ENCODE peak calls at places on chromosomes 4 and X, in six cellular contexts. U, A, F, N, R and E are unnamed samples.

GRCh38 chr4:94251094-94251493 is 43.4 kb downstream of the SMARCAD1 start:
- DNase-seq in U (no peak), A (no peak), F (no peak), N (no peak), R (no peak), E (no peak)

GRCh38 chr4:10750714-10751113 is 66.1 kb upstream of the CLNK start:
- DNase-seq in U (no peak), A (no peak), F (no peak), N (no peak), R (no peak), E (no peak)

GRCh38 chr4:107893171-107894137 is 37.9 kb upstream of the CYP2U1 start:
- DNase-seq in U (no peak), A (no peak), F (no peak), N (no peak), R (no peak), E (no peak)

GRCh38 chrX:31099536-31100090 is 27.8 kb upstream of the FTHL17 start:
- DNase-seq in U (no peak), A (no peak), F (no peak), N (no peak), R (no peak), E (no peak)

GRCh38 chrX:29040160-29040559 is 452.9 kb downstream of the IL1RAPL1 start:
- DNase-seq in U (no peak), A (no peak), F (no peak), N (no peak), R (no peak), E (no peak)

GRCh38 chr4:73705056-73705432 is 35.3 kb upstream of the CXCL8 start:
- DNase-seq in U (no peak), A (no peak), F (no peak), N (no peak), R (no peak), E (no peak)

GRCh38 chr4:13261486-13262257 is 222.5 kb downstream of the RAB28 start:
- DNase-seq in U (no peak), A (no peak), F (no peak), N (no peak), R (no peak), E (no peak)

GRCh38 chr4:39259571-39260330 is 77.4 kb downstream of the WDR19 start:
- DNase-seq in U (no peak), A (no peak), F (no peak), N (no peak), R (no peak), E (no peak)

GRCh38 chr4:80336582-80336981 is 1.1 kb downstream of the CFAP299 start:
- DNase-seq in U (peak), A (peak), F (no peak), N (peak), R (peak), E (no peak)

GRCh38 chrX:19174401-19175025 is 52.2 kb upstream of the ADGRG2 start:
- DNase-seq in U (no peak), A (no peak), F (no peak), N (no peak), R (no peak), E (no peak)

GRCh38 chrX:103464071-103464773 is 55.1 kb downstream of the RAB40A start:
- DNase-seq in U (peak), A (no peak), F (no peak), N (peak), R (no peak), E (peak)

GRCh38 chr4:122855491-122855890 is 28.9 kb downstream of the FGF2 start:
- DNase-seq in U (no peak), A (no peak), F (no peak), N (no peak), R (no peak), E (no peak)

GRCh38 chr4:180840142-180840541 is 1403.1 kb upstream of the TENM3 start:
- DNase-seq in U (no peak), A (no peak), F (no peak), N (no peak), R (no peak), E (no peak)

GRCh38 chr4:48268956-48269860 is at the start of gene TEC:
- DNase-seq in U (peak), A (peak), F (no peak), N (peak), R (no peak), E (no peak)

GRCh38 chr4:185524888-185525863 is 10.1 kb downstream of the PDLIM3 start:
- DNase-seq in U (no peak), A (no peak), F (no peak), N (no peak), R (no peak), E (no peak)

GRCh38 chrX:2502668-2503519 is 2.1 kb upstream of the DHRSX start:
- DNase-seq in U (no peak), A (no peak), F (no peak), N (peak), R (peak), E (no peak)
- TF ChIP-seq POLR2AphosphoS5 in U (no peak), A (no peak), F (no peak), N (no peak), R (no peak), E (no peak)

GRCh38 chr4:159563257-159563656 is 460.4 kb downstream of the RAPGEF2 start:
- DNase-seq in U (no peak), A (no peak), F (no peak), N (no peak), R (no peak), E (no peak)
- H3K27ac ChIP-seq in U (no peak), A (no peak), F (no peak), N (peak), R (no peak), E (no peak)

GRCh38 chr4:173332963-173333657 is 1.0 kb downstream of the HMGB2 start:
- DNase-seq in U (no peak), A (no peak), F (no peak), N (no peak), R (no peak), E (no peak)

GRCh38 chr4:173332021-173332487 is 2.1 kb downstream of the HMGB2 start:
- DNase-seq in U (no peak), A (no peak), F (no peak), N (no peak), R (no peak), E (no peak)

GRCh38 chr4:173334891-173335754 is 965 bp upstream of the HMGB2 start:
- DNase-seq in U (peak), A (peak), F (peak), N (peak), R (peak), E (no peak)

GRCh38 chr4:173334085-173334890 is at the start of gene HMGB2:
- DNase-seq in U (peak), A (peak), F (peak), N (peak), R (peak), E (peak)

DNA sequence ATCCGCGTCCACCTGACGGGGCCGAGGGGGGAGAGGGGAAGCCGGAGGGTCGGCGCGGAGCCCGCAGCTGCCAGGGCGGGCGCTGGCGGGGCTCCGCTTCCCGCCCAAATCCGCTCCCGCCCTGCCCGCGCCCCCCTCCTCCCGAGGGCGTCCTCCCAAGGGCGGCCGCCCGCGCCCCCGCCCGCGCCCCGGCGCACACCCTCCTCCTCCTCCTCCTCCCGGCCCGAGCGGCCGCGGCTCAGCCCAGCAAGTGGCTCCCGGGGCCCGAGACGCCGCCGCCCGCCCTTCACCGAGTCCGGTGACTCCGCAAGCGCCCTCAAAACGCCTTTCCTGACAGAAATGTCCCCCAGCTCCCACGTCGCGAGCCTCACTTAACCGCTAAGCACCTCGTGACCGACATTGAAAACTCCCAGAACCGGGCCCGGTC is 487 bp downstream of the HMGB2 start:
- DNase-seq in U (peak), A (peak), F (peak), N (peak), R (peak), E (no peak)
- TF ChIP-seq POLR2AphosphoS5 in U (peak), A (no peak), F (no peak), N (no peak), R (no peak), E (no peak)

GRCh38 chrX:24023538-24023937 is 3.4 kb downstream of the KLHL15 start:
- DNase-seq in U (no peak), A (no peak), F (no peak), N (no peak), R (no peak), E (no peak)

GRCh38 chrX:24023972-24024664 is 2.9 kb downstream of the KLHL15 start:
- DNase-seq in U (no peak), A (no peak), F (no peak), N (no peak), R (no peak), E (no peak)

GRCh38 chrX:24025741-24026402 is 1.1 kb downstream of the KLHL15 start:
- DNase-seq in U (no peak), A (peak), F (peak), N (no peak), R (no peak), E (no peak)

GRCh38 chrX:24026403-24026801 is 584 bp downstream of the KLHL15 start:
- DNase-seq in U (no peak), A (no peak), F (no peak), N (no peak), R (no peak), E (no peak)

DNA sequence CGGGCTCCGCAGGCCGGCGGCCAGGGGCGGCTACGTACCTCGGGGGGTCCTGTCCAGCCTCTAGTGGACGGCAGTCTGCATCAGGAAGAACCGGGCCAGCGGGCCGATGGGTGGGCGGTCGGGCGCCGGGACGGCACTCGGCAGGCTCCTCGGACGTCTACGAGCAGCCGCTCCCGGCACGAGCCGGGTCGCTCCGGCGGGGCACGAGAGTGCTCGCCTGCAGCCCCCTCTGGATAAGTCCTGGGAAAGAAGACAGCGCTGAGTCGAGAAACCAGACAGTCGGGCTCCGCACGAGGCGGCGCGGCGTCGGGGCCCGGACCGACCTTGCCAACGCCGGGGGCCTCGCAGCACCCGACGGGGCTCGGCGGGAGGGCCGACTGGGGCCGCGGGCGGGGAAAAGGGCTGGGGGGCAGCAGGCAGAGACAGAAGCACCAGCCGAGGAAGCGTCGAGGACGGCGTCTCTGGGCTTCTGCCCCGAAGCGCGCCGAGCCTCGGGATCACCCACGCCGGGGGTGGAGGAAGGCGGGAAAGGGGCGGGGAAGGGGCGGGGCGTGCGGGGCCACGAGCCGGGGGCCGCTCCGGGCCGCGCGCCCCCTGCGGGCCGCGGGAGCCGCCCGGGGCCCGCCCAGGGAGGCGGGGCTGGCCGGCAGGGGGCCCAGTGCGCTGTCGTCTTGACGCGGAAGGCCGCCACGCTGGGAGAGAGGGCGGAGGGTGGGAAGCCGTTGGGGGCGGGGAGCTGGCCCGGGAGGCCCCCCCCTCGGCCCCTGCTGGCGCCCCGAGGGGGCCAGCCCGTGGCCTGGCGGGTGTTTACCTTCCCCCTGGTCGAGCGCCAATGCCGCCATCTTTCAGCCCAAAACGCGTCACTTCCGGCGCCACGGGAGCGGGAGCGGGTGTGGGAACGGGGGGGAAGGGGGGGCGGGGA is 1.9 kb downstream of the KLHL15 start:
- DNase-seq in U (peak), A (peak), F (peak), N (peak), R (peak), E (no peak)
- H3K27ac ChIP-seq in U (peak), A (peak), F (peak), N (peak), R (peak), E (peak)

DNA sequence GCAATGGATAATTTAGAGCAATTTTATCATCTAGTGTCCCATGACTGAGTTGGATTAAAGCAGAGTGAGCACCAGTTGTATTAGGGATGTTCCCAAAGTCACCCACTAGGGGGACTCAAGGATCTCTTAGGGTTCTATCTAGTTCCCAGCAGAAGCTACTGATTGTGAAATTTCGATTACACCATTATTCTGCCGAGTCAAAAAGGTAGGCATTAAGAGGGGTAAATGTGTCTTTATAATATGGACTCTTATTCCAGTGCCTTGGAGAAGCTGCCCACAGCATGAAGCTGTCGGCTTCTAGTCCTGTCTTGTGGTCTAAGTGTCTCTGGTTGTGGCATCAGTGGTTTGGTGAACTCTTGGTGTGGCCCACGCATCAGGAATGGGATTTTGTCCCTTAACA is 53.3 kb downstream of the RGS12 start:
- DNase-seq in U (peak), A (no peak), F (no peak), N (peak), R (no peak), E (peak)
- TF ChIP-seq POLR2AphosphoS5 in U (no peak), A (no peak), F (no peak), N (no peak), R (no peak), E (no peak)

DNA sequence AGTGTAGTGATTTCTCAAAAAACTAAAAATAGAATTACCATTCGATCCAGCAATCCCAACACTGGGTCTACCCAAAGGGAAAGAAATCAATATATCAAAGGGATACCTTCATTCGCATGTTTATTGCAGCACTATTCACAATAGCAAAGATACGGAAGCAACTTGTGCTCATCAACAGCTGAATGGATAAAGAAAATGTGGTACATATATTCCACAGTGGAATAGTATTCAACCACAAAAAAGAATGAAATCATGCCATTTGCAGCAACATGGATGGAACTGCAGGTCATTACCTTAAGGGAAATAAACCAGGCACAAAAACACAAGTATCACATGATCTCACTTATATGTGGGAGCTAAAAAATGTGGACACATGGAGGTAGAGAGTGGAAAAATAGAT is 42.7 kb upstream of the NKAP start:
- DNase-seq in U (no peak), A (no peak), F (no peak), N (no peak), R (no peak), E (no peak)
- H3K27ac ChIP-seq in U (no peak), A (no peak), F (no peak), N (no peak), R (no peak), E (no peak)

GRCh38 chr4:81424336-81424735 is 47.4 kb downstream of the RASGEF1B start:
- DNase-seq in U (no peak), A (no peak), F (no peak), N (no peak), R (no peak), E (no peak)

GRCh38 chr4:81422591-81422990 is 49.1 kb downstream of the RASGEF1B start:
- DNase-seq in U (no peak), A (no peak), F (no peak), N (no peak), R (no peak), E (no peak)

GRCh38 chr4:81412941-81413488 is 58.7 kb downstream of the RASGEF1B start:
- DNase-seq in U (no peak), A (no peak), F (no peak), N (no peak), R (no peak), E (no peak)

GRCh38 chr4:81421346-81422218 is 50.1 kb downstream of the RASGEF1B start:
- DNase-seq in U (peak), A (no peak), F (no peak), N (peak), R (no peak), E (no peak)

DNA sequence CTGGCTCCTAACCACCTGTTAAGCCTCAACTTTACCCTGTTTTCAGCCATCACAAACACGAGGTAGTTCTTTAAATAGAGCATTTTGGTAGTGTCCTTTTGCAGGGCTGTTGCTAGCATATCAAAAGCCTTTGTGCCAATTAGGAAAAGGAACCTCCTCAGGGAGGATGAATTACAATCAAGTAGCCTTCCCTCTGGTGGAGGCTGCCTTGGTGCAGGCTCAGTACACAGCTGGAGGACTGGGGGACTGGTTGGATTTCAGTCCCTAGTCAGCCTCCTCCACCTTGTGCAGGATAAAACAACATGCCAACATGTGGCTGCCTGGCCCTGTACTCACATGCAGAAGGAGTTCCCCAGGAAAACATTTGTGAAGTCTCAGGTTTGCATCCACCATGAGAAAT is 53.1 kb downstream of the RASGEF1B start:
- DNase-seq in U (no peak), A (no peak), F (no peak), N (no peak), R (no peak), E (no peak)
- TF ChIP-seq POLR2AphosphoS5 in U (no peak), A (no peak), F (no peak), N (no peak), R (no peak), E (no peak)

GRCh38 chrX:2635366-2635765 is 55.7 kb upstream of the CD99 start:
- DNase-seq in U (no peak), A (no peak), F (no peak), N (no peak), R (no peak), E (no peak)
- H3K27ac ChIP-seq in U (no peak), A (no peak), F (no peak), N (peak), R (no peak), E (no peak)

DNA sequence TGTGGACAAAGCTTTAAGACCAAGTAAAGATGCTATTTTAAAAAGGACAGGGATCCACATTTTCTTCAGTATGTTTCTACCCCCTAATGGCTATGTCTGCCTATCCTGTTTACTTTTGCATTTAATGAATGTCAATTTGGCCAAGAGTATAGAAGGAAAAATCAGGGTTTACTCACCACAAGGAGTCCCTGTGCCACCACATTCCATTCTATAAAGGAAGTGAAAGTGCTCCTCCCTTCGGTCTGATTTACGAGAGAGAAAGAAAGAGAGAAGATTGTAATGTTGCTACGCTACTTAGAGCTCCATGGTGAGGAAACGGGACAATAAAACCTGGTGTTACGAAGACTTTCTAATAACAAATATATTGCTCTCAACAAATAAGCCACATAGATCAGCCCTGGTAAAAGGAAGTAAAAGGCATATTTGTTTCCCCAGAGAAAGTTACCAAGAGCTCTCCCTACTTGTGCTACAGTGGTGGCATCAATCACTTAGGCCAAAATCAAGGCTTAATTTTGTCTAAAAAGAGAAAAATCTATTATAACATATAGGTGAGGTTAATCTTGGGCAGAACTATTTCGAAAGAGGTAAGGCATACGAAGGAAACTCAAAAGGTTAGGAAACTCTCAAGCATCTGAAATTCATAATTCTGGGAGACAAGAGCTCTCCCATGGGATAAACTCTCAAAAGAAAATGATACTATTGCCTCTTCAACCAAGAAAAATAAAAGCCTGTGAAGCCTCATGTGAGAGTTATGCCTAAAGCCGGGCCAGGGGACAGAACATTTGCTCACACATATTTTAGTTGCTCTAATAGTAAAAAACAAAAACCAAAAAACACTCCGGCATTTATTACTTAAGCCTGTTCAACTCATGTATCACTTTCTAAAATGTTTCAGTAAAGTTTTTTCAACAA is 29.5 kb downstream of the TAPT1 start:
- DNase-seq in U (no peak), A (no peak), F (no peak), N (no peak), R (no peak), E (no peak)
- TF ChIP-seq POLR2AphosphoS5 in U (no peak), A (no peak), F (no peak), N (peak), R (no peak), E (no peak)

DNA sequence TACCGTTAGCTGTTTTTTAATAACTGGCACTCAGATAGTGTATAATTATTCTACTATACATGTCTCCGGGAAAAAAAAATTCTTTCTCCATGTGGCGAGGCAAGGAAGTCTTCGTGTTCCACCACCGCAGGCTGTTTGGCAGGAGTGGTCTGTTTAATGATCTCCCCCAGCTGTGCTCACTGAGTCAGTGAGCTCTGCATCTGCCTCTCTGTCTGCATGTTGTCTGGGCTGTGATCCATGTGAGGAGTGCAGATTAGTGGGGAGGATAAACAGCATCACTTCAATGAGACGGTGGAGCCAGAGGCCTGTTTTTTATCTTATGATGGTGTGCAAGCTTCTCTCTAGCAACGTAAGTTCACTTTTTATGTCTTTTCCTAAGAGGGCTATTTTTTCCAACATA is 69.8 kb downstream of the RPS3A start:
- DNase-seq in U (no peak), A (peak), F (no peak), N (peak), R (no peak), E (no peak)
- H3K27ac ChIP-seq in U (no peak), A (peak), F (peak), N (peak), R (no peak), E (no peak)